ENCODE peak calls at places on chromosomes 5 and 9, in six cellular contexts. S is adipocyte, Y is substantia nigra, K is fibroblast of lung, C is iPS-NIHi11, Z is AG09309. X is an unnamed sample.

GRCh38 chr5:14239951-14240350 is 96.8 kb downstream of the TRIO start:
- DNase-seq in S (peak; percentile 23), Y (no peak), K (no peak), C (no peak), Z (no peak), X (no peak)

GRCh38 chr5:79842991-79843390 is 148.1 kb downstream of the MTX3 start:
- DNase-seq in S (no peak), Y (no peak), K (no peak), C (no peak), Z (no peak), X (no peak)

GRCh38 chr5:135222771-135223170 is 176.3 kb downstream of the MACROH2A1 start:
- DNase-seq in S (no peak), Y (no peak), K (no peak), C (no peak), Z (no peak), X (no peak)

GRCh38 chr5:65730910-65731309 is 8.9 kb downstream of the NLN start:
- DNase-seq in S (no peak), Y (no peak), K (peak; percentile 16), C (no peak), Z (no peak), X (no peak)

GRCh38 chr9:6502399-6502798 is 89.4 kb downstream of the UHRF2 start:
- DNase-seq in S (no peak), Y (no peak), K (no peak), C (no peak), Z (no peak), X (no peak)

GRCh38 chr9:88535226-88535931 is 401 bp downstream of the NXNL2 start:
- DNase-seq in S (no peak), Y (no peak), K (peak; percentile 18), C (peak; percentile 49), Z (no peak), X (no peak)

GRCh38 chr5:76595755-76596481 is 27.3 kb downstream of the F2RL2 start:
- DNase-seq in S (no peak), Y (no peak), K (no peak), C (no peak), Z (no peak), X (no peak)

GRCh38 chr5:1883120-1883924 is 597 bp upstream of the IRX4 start:
- DNase-seq in S (peak; percentile 4), Y (no peak), K (no peak), C (no peak), Z (no peak), X (no peak)

GRCh38 chr5:170221319-170221718 is 11.5 kb upstream of the C5orf58 start:
- DNase-seq in S (no peak), Y (no peak), K (peak; percentile 37), C (no peak), Z (no peak), X (peak; percentile 68)

GRCh38 chr9:32378993-32379729 is 5.3 kb upstream of the ACO1 start:
- DNase-seq in S (peak; percentile 94), Y (peak; percentile 15), K (peak; percentile 68), C (peak; percentile 60), Z (peak; percentile 54), X (peak; percentile 77)

GRCh38 chr5:176889321-176890280 is 9.5 kb downstream of the HK3 start:
- DNase-seq in S (no peak), Y (no peak), K (no peak), C (no peak), Z (no peak), X (no peak)

GRCh38 chr9:94941211-94941875 is 214.8 kb downstream of the AOPEP start:
- DNase-seq in S (no peak), Y (no peak), K (peak; percentile 47), C (no peak), Z (no peak), X (no peak)

GRCh38 chr5:94523018-94523417 is 95.4 kb downstream of the KIAA0825 start:
- DNase-seq in S (no peak), Y (no peak), K (no peak), C (no peak), Z (no peak), X (no peak)

GRCh38 chr5:59766394-59766793 is 127.1 kb downstream of the PDE4D start:
- DNase-seq in S (no peak), Y (no peak), K (no peak), C (no peak), Z (no peak), X (no peak)

GRCh38 chr5:166497705-166498104 is 1793.7 kb upstream of the WWC1 start:
- DNase-seq in S (no peak), Y (no peak), K (no peak), C (no peak), Z (no peak), X (no peak)

GRCh38 chr9:18798106-18798505 is 234.9 kb downstream of the SAXO1 start:
- DNase-seq in S (peak; percentile 5), Y (no peak), K (no peak), C (no peak), Z (no peak), X (no peak)

GRCh38 chr5:3007577-3007976 is 256.1 kb upstream of the IRX2 start:
- DNase-seq in S (no peak), Y (no peak), K (no peak), C (no peak), Z (no peak), X (no peak)

GRCh38 chr9:123658792-123659191 is 271.1 kb downstream of the DENND1A start:
- DNase-seq in S (no peak), Y (no peak), K (no peak), C (no peak), Z (no peak), X (no peak)

GRCh38 chr5:174300118-174300940 is 254.8 kb downstream of the NSG2 start:
- DNase-seq in S (no peak), Y (no peak), K (no peak), C (no peak), Z (no peak), X (no peak)

GRCh38 chr5:104909803-104910202 is 1347.2 kb upstream of the NUDT12 start:
- DNase-seq in S (peak; percentile 12), Y (no peak), K (no peak), C (no peak), Z (no peak), X (no peak)

GRCh38 chr9:135151905-135152304 is 64.4 kb downstream of the OLFM1 start:
- DNase-seq in S (no peak), Y (no peak), K (no peak), C (no peak), Z (no peak), X (no peak)

GRCh38 chr5:110785356-110785755 is 46.5 kb downstream of the SLC25A46 start:
- DNase-seq in S (peak; percentile 61), Y (no peak), K (peak; percentile 86), C (no peak), Z (peak; percentile 62), X (no peak)

GRCh38 chr5:61649971-61650370 is 317.9 kb downstream of the ZSWIM6 start:
- DNase-seq in S (no peak), Y (no peak), K (no peak), C (no peak), Z (no peak), X (no peak)

GRCh38 chr9:79917417-79917816 is 345.7 kb downstream of the TLE4 start:
- DNase-seq in S (no peak), Y (no peak), K (no peak), C (no peak), Z (no peak), X (no peak)

GRCh38 chr5:93277001-93277400 is 304.0 kb downstream of the NR2F1-AS1 start:
- DNase-seq in S (no peak), Y (no peak), K (peak; percentile 39), C (no peak), Z (no peak), X (no peak)

X was measured in NT2/D1.